ENCODE peak calls at places on chromosomes 16 and 17, in nine cellular contexts. V is cardiac muscle cell; C is adrenal gland; E is GM23338; Z is AG04450; K is CD8-positive, alpha-beta T cell; W is left ventricle myocardium inferior; P is WTC11; U is mesothelial cell of epicardium. D is an unnamed sample.

GRCh38 chr16:21590791-21591190 is 8.6 kb upstream of the METTL9 start:
- DNase-seq in Z (no peak), V (peak), C (no peak), E (no peak), U (no peak), K (no peak), P (no peak), W (no peak), D (no peak)

GRCh38 chr16:48613061-48613957 is 3.3 kb upstream of the N4BP1 start:
- DNase-seq in Z (peak), C (no peak), V (peak), U (no peak), E (peak), K (peak), W (no peak), P (no peak), D (peak)

GRCh38 chr16:49503242-49504022 is 129.8 kb downstream of the C16orf78 start:
- DNase-seq in W (no peak), P (no peak), C (no peak), K (no peak), U (no peak), V (no peak), E (no peak), Z (no peak), D (no peak)

GRCh38 chr17:74490716-74491115 is 24.3 kb downstream of the CD300A start:
- DNase-seq in Z (no peak), W (no peak), E (no peak), U (no peak), V (no peak), K (no peak), P (no peak), C (no peak), D (no peak)

GRCh38 chr16:11063432-11064201 is 119.3 kb downstream of the CLEC16A start:
- DNase-seq in K (no peak), V (no peak), E (no peak), P (no peak), Z (no peak), C (no peak), U (no peak), W (no peak), D (no peak)

GRCh38 chr17:74147436-74147835 is 56.0 kb upstream of the RPL38 start:
- DNase-seq in K (no peak), C (no peak), V (no peak), Z (no peak), U (no peak), E (no peak), W (no peak), P (no peak), D (no peak)

GRCh38 chr16:54493076-54493475 is 206.5 kb upstream of the IRX3 start:
- DNase-seq in P (no peak), W (no peak), C (no peak), U (no peak), V (peak), K (no peak), E (no peak), Z (no peak), D (no peak)

GRCh38 chr17:5031365-5032082 is 3.7 kb downstream of the SLC52A1 start:
- DNase-seq in P (peak), C (peak), V (peak), U (peak), K (peak), E (peak), W (peak), Z (peak), D (peak)

GRCh38 chr17:78674595-78675315 is 97.6 kb upstream of the DNAH17 start:
- DNase-seq in W (no peak), Z (no peak), P (peak), V (no peak), U (no peak), K (no peak), C (no peak), E (peak), D (no peak)

GRCh38 chr17:49910094-49910857 is 58.7 kb upstream of the DLX4 start:
- DNase-seq in Z (no peak), W (no peak), K (no peak), V (no peak), P (peak), E (peak), C (no peak), U (no peak), D (no peak)

GRCh38 chr17:63486317-63487013 is 9.6 kb downstream of the ACE start:
- DNase-seq in P (no peak), V (no peak), C (no peak), Z (no peak), U (no peak), E (no peak), K (no peak), W (no peak), D (no peak)

GRCh38 chr16:85615014-85615851 is 2.1 kb downstream of the GSE1 start:
- DNase-seq in W (peak), U (peak), Z (no peak), E (peak), P (peak), K (no peak), V (no peak), C (peak), D (peak)

GRCh38 chr16:1731603-1732002 is 25.6 kb downstream of the MAPK8IP3 start:
- DNase-seq in E (no peak), C (no peak), K (no peak), P (no peak), U (no peak), V (no peak), W (no peak), Z (no peak), D (no peak)

GRCh38 chr17:75096082-75096625 is 8.4 kb downstream of the SLC16A5 start:
- DNase-seq in U (no peak), E (peak), W (peak), C (peak), V (peak), Z (no peak), K (no peak), P (no peak), D (peak)

GRCh38 chr16:66947302-66948033 is 12.2 kb downstream of the CES2 start:
- DNase-seq in P (peak), Z (peak), V (peak), U (no peak), W (peak), K (peak), C (peak), E (peak), D (peak)

GRCh38 chr17:40329981-40330794 is 21.2 kb downstream of the RARA start:
- DNase-seq in V (no peak), Z (no peak), U (no peak), E (no peak), C (peak), W (peak), K (no peak), P (no peak), D (no peak)

DNA sequence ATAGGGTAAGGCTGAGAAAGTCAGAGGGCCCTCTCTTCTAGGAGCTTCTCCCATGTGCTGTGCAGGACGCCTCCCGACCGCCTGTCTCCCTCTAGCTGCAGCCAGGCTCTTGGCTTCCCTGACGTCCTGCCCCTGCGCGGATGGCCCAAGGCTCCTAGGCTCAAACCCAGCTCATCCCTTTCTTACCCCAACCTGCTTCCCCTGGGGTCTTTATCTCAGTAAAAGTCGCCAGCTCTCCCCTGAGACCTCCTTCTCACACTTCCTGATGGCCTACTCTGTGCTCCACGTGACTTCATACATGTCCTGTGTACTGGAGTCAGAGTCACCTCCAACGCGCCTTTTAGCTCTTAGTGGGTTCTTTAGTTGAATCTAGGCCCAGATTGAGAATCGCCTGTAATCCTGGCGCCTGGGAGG is 1.1 kb upstream of the ZNF747 start:
- DNase-seq in K (no peak), W (peak), C (peak), Z (no peak), U (no peak), P (peak), E (peak), V (peak), D (peak)
- TF ChIP-seq CTCF in K (peak), W (peak), C (peak), Z (peak), U (no peak), P (no peak), E (peak), V (peak), D (peak)

GRCh38 chr17:51322390-51323029 is 62.2 kb downstream of the UTP18 start:
- DNase-seq in E (peak), V (peak), K (no peak), C (no peak), W (no peak), Z (no peak), P (no peak), U (no peak), D (no peak)
- TF ChIP-seq CTCF in E (peak), V (peak), K (no peak), C (no peak), W (peak), Z (peak), P (peak), U (no peak), D (no peak)

GRCh38 chr16:70656712-70657263 is 10.4 kb downstream of the IL34 start:
- DNase-seq in K (no peak), Z (no peak), P (no peak), E (peak), C (no peak), U (no peak), V (no peak), W (no peak), D (no peak)
- TF ChIP-seq CTCF in K (no peak), Z (no peak), P (no peak), E (peak), C (no peak), U (no peak), V (no peak), W (no peak), D (no peak)

DNA sequence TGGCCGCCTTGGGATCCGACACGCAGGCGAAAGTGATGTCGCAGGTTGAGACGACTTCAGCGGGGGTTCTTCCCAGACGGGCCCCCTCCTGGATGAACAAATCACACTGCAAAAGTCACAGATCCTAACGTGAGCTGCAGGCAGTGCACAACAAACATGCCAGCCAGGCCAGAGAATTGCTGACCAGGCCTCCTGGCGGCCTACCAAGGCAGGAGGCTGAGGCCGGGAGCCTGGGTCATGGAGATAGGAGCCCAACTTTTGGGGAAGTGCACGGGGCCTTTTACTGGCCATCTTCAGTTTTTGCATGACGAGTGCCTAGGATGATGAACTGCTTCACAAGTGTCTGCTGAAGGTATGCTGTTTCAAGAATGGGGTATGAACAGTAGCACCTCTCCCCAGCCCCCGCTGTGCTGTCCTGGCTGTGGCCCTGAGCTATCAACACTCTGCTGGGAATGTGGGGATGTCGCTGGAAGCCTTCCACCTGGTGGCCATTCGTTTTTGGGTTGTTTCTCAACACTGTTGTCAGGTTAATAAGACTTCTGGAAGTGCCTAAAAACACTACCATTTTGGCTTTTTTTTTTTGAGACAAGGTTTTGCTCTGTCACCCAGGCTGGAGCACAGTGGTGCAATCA is 12.2 kb upstream of the ROGDI start:
- DNase-seq in Z (no peak), K (no peak), E (peak), C (peak), P (no peak), W (no peak), U (no peak), V (no peak), D (no peak)
- TF ChIP-seq CTCF in Z (no peak), K (no peak), E (peak), C (no peak), P (no peak), W (peak), U (no peak), V (peak), D (no peak)

GRCh38 chr16:78607465-78607864 is 508.0 kb downstream of the WWOX start:
- DNase-seq in Z (no peak), C (no peak), P (no peak), E (no peak), U (no peak), V (peak), K (no peak), W (no peak), D (no peak)

GRCh38 chr16:78608305-78608776 is 508.9 kb downstream of the WWOX start:
- DNase-seq in U (no peak), C (no peak), W (no peak), Z (no peak), K (no peak), V (peak), P (no peak), E (no peak), D (no peak)

GRCh38 chr16:78605548-78606097 is 506.2 kb downstream of the WWOX start:
- DNase-seq in Z (no peak), U (no peak), P (no peak), C (no peak), E (no peak), K (no peak), V (no peak), W (no peak), D (no peak)

GRCh38 chr16:78607022-78607421 is 507.6 kb downstream of the WWOX start:
- DNase-seq in K (no peak), E (no peak), U (no peak), V (no peak), W (no peak), Z (no peak), P (no peak), C (no peak), D (no peak)

GRCh38 chr16:78606572-78606971 is 507.1 kb downstream of the WWOX start:
- DNase-seq in U (no peak), C (no peak), V (no peak), E (peak), Z (no peak), W (no peak), K (no peak), P (no peak), D (no peak)
- TF ChIP-seq CTCF in U (no peak), C (no peak), V (no peak), E (no peak), Z (no peak), W (no peak), K (no peak), P (no peak), D (no peak)

GRCh38 chr17:32792207-32792606 is 84.7 kb downstream of the MYO1D start:
- DNase-seq in K (no peak), V (no peak), Z (no peak), W (no peak), E (no peak), C (no peak), U (no peak), P (no peak), D (no peak)

GRCh38 chr17:32795339-32795979 is 81.5 kb downstream of the MYO1D start:
- DNase-seq in W (no peak), Z (no peak), V (no peak), E (no peak), U (no peak), C (no peak), P (no peak), K (no peak), D (peak)

GRCh38 chr17:32798938-32799337 is 78.0 kb downstream of the MYO1D start:
- DNase-seq in E (no peak), W (no peak), V (no peak), P (no peak), U (no peak), Z (no peak), K (no peak), C (no peak), D (no peak)

GRCh38 chr17:32793841-32794240 is 83.1 kb downstream of the MYO1D start:
- DNase-seq in V (no peak), Z (no peak), K (no peak), W (no peak), E (no peak), P (no peak), C (no peak), U (no peak), D (no peak)

GRCh38 chr17:32794533-32795246 is 82.2 kb downstream of the MYO1D start:
- DNase-seq in V (no peak), K (no peak), W (no peak), P (no peak), U (no peak), Z (no peak), E (peak), C (no peak), D (peak)
- TF ChIP-seq CTCF in V (no peak), K (no peak), W (no peak), P (no peak), U (no peak), Z (no peak), E (no peak), C (no peak), D (no peak)

DNA sequence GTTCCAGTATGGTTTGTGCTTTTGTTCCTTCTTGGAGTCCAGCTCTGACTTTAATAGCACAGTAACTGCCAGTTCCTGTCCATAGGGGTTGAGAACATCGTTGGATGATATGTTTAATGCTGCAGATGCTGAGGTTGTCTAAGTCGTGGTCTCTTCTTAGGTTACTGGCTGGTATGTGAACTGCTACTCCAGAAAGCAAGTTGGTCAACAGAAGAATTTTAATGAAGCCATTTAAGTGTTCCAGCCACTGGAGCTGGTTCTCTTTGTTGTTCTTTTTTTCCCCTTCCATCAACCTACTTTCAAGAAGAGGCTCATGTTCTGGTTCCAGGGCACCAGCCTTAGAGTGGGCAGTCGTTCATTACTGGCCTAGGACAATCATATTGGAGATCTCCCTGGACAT is 140.3 kb upstream of the TBX2 start:
- DNase-seq in C (no peak), W (no peak), E (no peak), U (no peak), K (no peak), Z (no peak), P (no peak), V (no peak), D (no peak)
- TF ChIP-seq CTCF in C (no peak), W (no peak), E (no peak), U (no peak), K (no peak), Z (peak), P (no peak), V (no peak), D (no peak)

DNA sequence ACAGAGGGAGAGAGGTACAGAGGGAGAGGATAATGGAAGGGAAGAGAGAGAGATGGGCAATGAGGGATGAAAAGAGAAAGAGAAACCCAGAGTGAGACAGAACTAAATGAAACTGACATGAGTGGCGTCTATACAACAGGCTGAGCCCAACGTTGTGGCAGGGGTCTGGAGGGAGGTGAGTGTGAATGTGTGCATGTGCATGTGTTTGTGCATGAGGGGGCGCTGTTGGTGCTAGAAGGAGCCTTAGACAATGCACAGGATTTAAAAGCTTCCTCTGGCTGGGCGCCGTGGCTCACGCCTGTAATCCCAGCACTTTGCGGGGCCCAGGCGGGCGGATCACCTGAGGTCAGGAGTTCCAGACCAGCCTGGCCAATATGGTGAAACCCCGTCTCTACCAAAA is 454.8 kb upstream of the CDH11 start:
- DNase-seq in U (no peak), V (no peak), W (no peak), Z (no peak), K (no peak), P (peak), C (no peak), E (peak), D (no peak)
- TF ChIP-seq CTCF in U (no peak), V (peak), W (peak), Z (no peak), K (no peak), P (peak), C (no peak), E (peak), D (no peak)

GRCh38 chr16:22659933-22660332 is 149.2 kb downstream of the NPIPB5 start:
- DNase-seq in K (no peak), W (no peak), V (no peak), Z (no peak), P (no peak), E (no peak), U (no peak), C (no peak), D (peak)
- TF ChIP-seq CTCF in K (no peak), W (no peak), V (no peak), Z (no peak), P (no peak), E (no peak), U (no peak), C (no peak), D (no peak)

GRCh38 chr17:21289902-21290571 is 5.5 kb downstream of the MAP2K3 start:
- DNase-seq in K (no peak), P (no peak), U (no peak), W (peak), E (no peak), Z (no peak), C (peak), V (peak), D (no peak)

GRCh38 chr17:21287703-21288449 is 3.4 kb downstream of the MAP2K3 start:
- DNase-seq in K (peak), C (peak), U (no peak), Z (peak), E (no peak), W (peak), P (no peak), V (peak), D (peak)

GRCh38 chr17:21289175-21289901 is 4.8 kb downstream of the MAP2K3 start:
- DNase-seq in K (no peak), C (no peak), W (no peak), P (no peak), V (no peak), U (no peak), Z (no peak), E (no peak), D (no peak)

GRCh38 chr17:21286771-21287702 is 2.5 kb downstream of the MAP2K3 start:
- DNase-seq in Z (no peak), V (no peak), C (peak), U (no peak), E (no peak), P (no peak), K (no peak), W (no peak), D (peak)

DNA sequence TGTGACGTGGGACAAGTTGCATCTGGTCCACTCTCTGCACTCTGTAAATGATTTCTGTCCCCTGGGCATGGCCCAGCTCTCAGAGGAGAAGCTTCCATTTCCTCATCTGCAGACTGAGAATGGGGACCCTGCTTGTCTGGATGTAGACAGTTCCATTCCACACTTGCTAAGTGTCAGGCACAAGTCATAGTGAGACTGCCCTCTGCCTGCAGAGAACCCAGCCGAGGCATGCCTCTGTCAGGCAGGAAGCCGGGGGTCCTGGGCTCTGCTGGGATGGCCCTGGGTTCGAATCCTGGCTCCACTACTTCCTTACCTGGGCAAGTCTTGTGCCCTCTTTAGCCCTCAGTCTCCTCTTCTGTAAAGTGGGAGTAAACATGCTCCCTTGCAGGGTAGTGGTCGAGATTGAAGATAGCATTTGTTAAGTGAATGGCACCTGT is 4.1 kb downstream of the MAP2K3 start:
- DNase-seq in C (no peak), P (no peak), Z (no peak), U (no peak), W (no peak), E (no peak), V (no peak), K (no peak), D (no peak)
- TF ChIP-seq CTCF in C (no peak), P (no peak), Z (no peak), U (no peak), W (peak), E (peak), V (no peak), K (no peak), D (no peak)

D was measured in colonic mucosa.